ENCODE peak calls at places on chromosome 9, in ten cellular contexts. S is non-pigmented ciliary epithelial cell; J is HS-27A; P is uterus; L is stimulated activated CD4-positive, alpha-beta T cell treated with anti-CD3 and anti-CD28 coated beads, Interleukin-1b, Interleukin-23, amount 100 ng/mL, for 24 hours; M is GM23248; G is RCC 7860; W is NCI-H2081; U is thyroid gland; F is activated CD4-positive, CD25-positive, alpha-beta regulatory T cell. H is an unnamed sample.

GRCh38 chr9:81562221-81563019 is 126.9 kb downstream of the TLE1 start:
- DNase-seq in S (peak; percentile 40), J (peak; percentile 92), P (peak; percentile 64), L (no peak), M (peak; percentile 66), G (peak; percentile 98), W (no peak), U (peak; percentile 29), F (no peak), H (peak; percentile 95)

GRCh38 chr9:101418518-101419111 is 17.0 kb downstream of the ALDOB start:
- DNase-seq in S (no peak), J (no peak), P (no peak), L (no peak), M (peak; percentile 62), G (no peak), W (no peak), U (no peak), F (no peak), H (peak; percentile 5)

GRCh38 chr9:85742630-85742928 is 825 bp upstream of the AGTPBP1 start:
- DNase-seq in S (peak; percentile 42), J (no peak), P (no peak), L (no peak), M (peak; percentile 84), G (peak; percentile 27), W (no peak), U (no peak), F (no peak), H (peak; percentile 37)

GRCh38 chr9:18985464-18985951 is 47.5 kb downstream of the SAXO1 start:
- DNase-seq in S (no peak), J (no peak), P (no peak), L (no peak), M (peak; percentile 29), G (no peak), W (no peak), U (peak; percentile 62), F (no peak), H (no peak)

GRCh38 chr9:129307227-129307970 is 129.3 kb upstream of the IER5L start:
- DNase-seq in S (no peak), J (no peak), P (no peak), L (no peak), M (peak; percentile 27), G (no peak), W (no peak), U (no peak), F (no peak), H (no peak)

GRCh38 chr9:81855538-81855937 is 72.7 kb upstream of the SPATA31D4 start:
- DNase-seq in S (peak; percentile 51), J (no peak), P (no peak), L (no peak), M (peak; percentile 80), G (no peak), W (no peak), U (no peak), F (no peak), H (peak; percentile 55)

GRCh38 chr9:102069969-102070368 is 331.5 kb upstream of the GRIN3A start:
- DNase-seq in S (peak; percentile 1), J (no peak), P (no peak), L (no peak), M (no peak), G (peak; percentile 22), W (no peak), U (no peak), F (no peak), H (peak; percentile 37)

GRCh38 chr9:123312306-123312877 is 43.6 kb upstream of the CRB2 start:
- DNase-seq in S (no peak), J (no peak), P (no peak), L (no peak), M (no peak), G (no peak), W (no peak), U (no peak), F (no peak), H (no peak)

GRCh38 chr9:87089963-87090362 is 142.7 kb upstream of the GAS1 start:
- DNase-seq in S (no peak), J (no peak), P (no peak), L (no peak), M (no peak), G (no peak), W (no peak), U (no peak), F (no peak), H (no peak)

GRCh38 chr9:109281518-109281917 is 39.3 kb downstream of the EPB41L4B start:
- DNase-seq in S (no peak), J (no peak), P (no peak), L (no peak), M (no peak), G (no peak), W (no peak), U (no peak), F (no peak), H (no peak)

GRCh38 chr9:15182003-15182695 is 124.9 kb downstream of the TTC39B start:
- DNase-seq in S (no peak), J (no peak), P (no peak), L (no peak), M (no peak), G (no peak), W (peak; percentile 96), U (no peak), F (no peak), H (no peak)

GRCh38 chr9:114209151-114209550 is 53.8 kb downstream of the COL27A1 start:
- DNase-seq in S (no peak), J (no peak), P (no peak), L (no peak), M (no peak), G (no peak), W (no peak), U (no peak), F (no peak), H (no peak)

GRCh38 chr9:16708638-16709435 is 161.6 kb downstream of the BNC2 start:
- DNase-seq in S (no peak), J (no peak), P (no peak), L (no peak), M (no peak), G (peak; percentile 32), W (no peak), U (no peak), F (no peak), H (no peak)

GRCh38 chr9:83569326-83569725 is 31.1 kb upstream of the FRMD3 start:
- DNase-seq in S (no peak), J (no peak), P (no peak), L (no peak), M (no peak), G (no peak), W (no peak), U (no peak), F (no peak), H (no peak)

GRCh38 chr9:136681945-136682699 is 5.1 kb downstream of the AGPAT2 start:
- DNase-seq in S (no peak), J (no peak), P (no peak), L (no peak), M (no peak), G (no peak), W (no peak), U (no peak), F (no peak), H (no peak)

GRCh38 chr9:20238921-20239320 is 383.4 kb downstream of the MLLT3 start:
- DNase-seq in S (no peak), J (no peak), P (no peak), L (no peak), M (peak; percentile 12), G (no peak), W (no peak), U (no peak), F (no peak), H (no peak)

GRCh38 chr9:124384849-124385248 is 30.4 kb downstream of the PSMB7 start:
- DNase-seq in S (no peak), J (no peak), P (no peak), L (no peak), M (no peak), G (no peak), W (peak; percentile 9), U (no peak), F (no peak), H (no peak)

GRCh38 chr9:89815903-89816573 is 211.2 kb downstream of the GADD45G start:
- DNase-seq in S (no peak), J (no peak), P (peak; percentile 54), L (no peak), M (no peak), G (no peak), W (no peak), U (no peak), F (no peak), H (no peak)

GRCh38 chr9:114652776-114653555 is 4.6 kb downstream of the TEX53 start:
- DNase-seq in S (no peak), J (no peak), P (no peak), L (no peak), M (peak; percentile 86), G (no peak), W (no peak), U (no peak), F (no peak), H (no peak)

GRCh38 chr9:121690316-121690715 is 38.9 kb downstream of the DAB2IP start:
- DNase-seq in S (no peak), J (no peak), P (no peak), L (no peak), M (peak; percentile 50), G (peak; percentile 40), W (no peak), U (no peak), F (no peak), H (no peak)

GRCh38 chr9:131727184-131727785 is 12.6 kb downstream of the RAPGEF1 start:
- DNase-seq in S (no peak), J (peak; percentile 22), P (no peak), L (no peak), M (peak; percentile 88), G (peak; percentile 66), W (no peak), U (no peak), F (no peak), H (no peak)

GRCh38 chr9:70411930-70412677 is 2.4 kb downstream of the KLF9 start:
- DNase-seq in S (no peak), J (no peak), P (peak; percentile 78), L (peak; percentile 69), M (peak; percentile 91), G (peak; percentile 68), W (peak; percentile 37), U (peak; percentile 83), F (peak; percentile 36), H (peak; percentile 70)

GRCh38 chr9:101399641-101399965 is 952 bp downstream of the ZNF189 start:
- DNase-seq in S (no peak), J (no peak), P (no peak), L (no peak), M (no peak), G (no peak), W (no peak), U (no peak), F (no peak), H (no peak)

GRCh38 chr9:113771199-113771598 is 104.9 kb upstream of the ZNF618 start:
- DNase-seq in S (no peak), J (no peak), P (no peak), L (no peak), M (no peak), G (no peak), W (no peak), U (no peak), F (no peak), H (no peak)

GRCh38 chr9:85009251-85009650 is 339.7 kb downstream of the NTRK2 start:
- DNase-seq in S (no peak), J (no peak), P (no peak), L (no peak), M (no peak), G (no peak), W (no peak), U (no peak), F (no peak), H (no peak)

GRCh38 chr9:2616726-2617377 is 4.7 kb upstream of the VLDLR start:
- DNase-seq in S (no peak), J (no peak), P (no peak), L (no peak), M (no peak), G (no peak), W (no peak), U (no peak), F (no peak), H (no peak)

GRCh38 chr9:94553029-94553938 is 1.6 kb upstream of the PCAT7 start:
- DNase-seq in S (no peak), J (no peak), P (no peak), L (no peak), M (no peak), G (no peak), W (no peak), U (no peak), F (no peak), H (no peak)

GRCh38 chr9:13266172-13266571 is 13.3 kb downstream of the MPDZ start:
- DNase-seq in S (no peak), J (no peak), P (no peak), L (no peak), M (peak; percentile 60), G (no peak), W (no peak), U (no peak), F (no peak), H (no peak)